ENCODE peak calls at places on chromosomes 11 and 22, in four cellular contexts. One of them, this sample, is unnamed.

GRCh38 chr22:46941958-46942815 is 179.7 kb downstream of the TBC1D22A start:
- DNase-seq in cardiac muscle cell: no peak
- DNase-seq in lower lobe of right lung: no peak
- DNase-seq in psoas muscle: peak; percentile 45
- DNase-seq in this sample: no peak

GRCh38 chr22:37400719-37401118 is 26.6 kb downstream of the ELFN2 start:
- DNase-seq in cardiac muscle cell: no peak
- DNase-seq in lower lobe of right lung: no peak
- DNase-seq in psoas muscle: no peak
- DNase-seq in this sample: no peak

GRCh38 chr11:59259867-59260475 is 47.2 kb upstream of the MPEG1 start:
- DNase-seq in cardiac muscle cell: no peak
- DNase-seq in lower lobe of right lung: no peak
- DNase-seq in psoas muscle: no peak
- DNase-seq in this sample: no peak

GRCh38 chr11:117934526-117935307 is 5.5 kb upstream of the TMPRSS13 start:
- DNase-seq in cardiac muscle cell: no peak
- DNase-seq in lower lobe of right lung: peak; percentile 31
- DNase-seq in psoas muscle: no peak
- DNase-seq in this sample: peak; percentile 19

GRCh38 chr11:67666676-67667489 is 7.5 kb downstream of the ALDH3B2 start:
- DNase-seq in cardiac muscle cell: no peak
- DNase-seq in lower lobe of right lung: no peak
- DNase-seq in psoas muscle: no peak
- DNase-seq in this sample: no peak

GRCh38 chr22:49561976-49562375 is 265.7 kb downstream of the BRD1 start:
- DNase-seq in cardiac muscle cell: no peak
- DNase-seq in lower lobe of right lung: no peak
- DNase-seq in psoas muscle: no peak
- DNase-seq in this sample: no peak

GRCh38 chr11:78499971-78500370 is 74.7 kb downstream of the NARS2 start:
- DNase-seq in cardiac muscle cell: no peak
- DNase-seq in lower lobe of right lung: no peak
- DNase-seq in psoas muscle: no peak
- DNase-seq in this sample: no peak

GRCh38 chr11:106178361-106178760 is 100.9 kb downstream of the AASDHPPT start:
- DNase-seq in cardiac muscle cell: peak; percentile 10
- DNase-seq in lower lobe of right lung: no peak
- DNase-seq in psoas muscle: no peak
- DNase-seq in this sample: no peak

GRCh38 chr11:60056349-60056969 is at the start of gene MS4A3:
- DNase-seq in cardiac muscle cell: no peak
- DNase-seq in lower lobe of right lung: no peak
- DNase-seq in psoas muscle: no peak
- DNase-seq in this sample: no peak

GRCh38 chr11:17572359-17572690 is 25.3 kb downstream of the OTOG start:
- DNase-seq in cardiac muscle cell: no peak
- DNase-seq in lower lobe of right lung: no peak
- DNase-seq in psoas muscle: no peak
- DNase-seq in this sample: no peak

GRCh38 chr11:126664643-126665042 is 309.2 kb downstream of the ST3GAL4 start:
- DNase-seq in cardiac muscle cell: no peak
- DNase-seq in lower lobe of right lung: no peak
- DNase-seq in psoas muscle: no peak
- DNase-seq in this sample: no peak

GRCh38 chr11:108324587-108324986 is 101.7 kb downstream of the ATM start:
- DNase-seq in cardiac muscle cell: peak; percentile 17
- DNase-seq in lower lobe of right lung: no peak
- DNase-seq in psoas muscle: no peak
- DNase-seq in this sample: no peak

GRCh38 chr11:29061452-29061851 is 953.3 kb downstream of the METTL15 start:
- DNase-seq in cardiac muscle cell: no peak
- DNase-seq in lower lobe of right lung: no peak
- DNase-seq in psoas muscle: no peak
- DNase-seq in this sample: no peak

GRCh38 chr22:39519681-39520053 is 695 bp upstream of the ATF4 start:
- DNase-seq in cardiac muscle cell: peak; percentile 68
- DNase-seq in lower lobe of right lung: no peak
- DNase-seq in psoas muscle: peak; percentile 64
- DNase-seq in this sample: no peak

GRCh38 chr11:24386551-24387404 is 110.1 kb upstream of the LUZP2 start:
- DNase-seq in cardiac muscle cell: peak; percentile 61
- DNase-seq in lower lobe of right lung: no peak
- DNase-seq in psoas muscle: no peak
- DNase-seq in this sample: no peak

GRCh38 chr11:75509201-75509600 is 16.5 kb downstream of the GDPD5 start:
- DNase-seq in cardiac muscle cell: no peak
- DNase-seq in lower lobe of right lung: no peak
- DNase-seq in psoas muscle: no peak
- DNase-seq in this sample: no peak

GRCh38 chr11:11964774-11965150 is 43.7 kb downstream of the DKK3 start:
- DNase-seq in cardiac muscle cell: no peak
- DNase-seq in lower lobe of right lung: no peak
- DNase-seq in psoas muscle: no peak
- DNase-seq in this sample: no peak

GRCh38 chr11:33015621-33016551 is at the start of gene DEPDC7:
- DNase-seq in cardiac muscle cell: peak; percentile 94
- DNase-seq in lower lobe of right lung: peak; percentile 89
- DNase-seq in psoas muscle: peak; percentile 88
- DNase-seq in this sample: peak; percentile 87

GRCh38 chr11:87097582-87097981 is 59.8 kb downstream of the TMEM135 start:
- DNase-seq in cardiac muscle cell: peak; percentile 58
- DNase-seq in lower lobe of right lung: no peak
- DNase-seq in psoas muscle: no peak
- DNase-seq in this sample: no peak

GRCh38 chr11:32890843-32891656 is 1.6 kb upstream of the QSER1 start:
- DNase-seq in cardiac muscle cell: no peak
- DNase-seq in lower lobe of right lung: no peak
- DNase-seq in psoas muscle: no peak
- DNase-seq in this sample: no peak

GRCh38 chr11:117786099-117786870 is 10.7 kb downstream of the DSCAML1 start:
- DNase-seq in cardiac muscle cell: no peak
- DNase-seq in lower lobe of right lung: no peak
- DNase-seq in psoas muscle: no peak
- DNase-seq in this sample: no peak

GRCh38 chr11:68039526-68040086 is 781 bp downstream of the TCIRG1 start:
- DNase-seq in cardiac muscle cell: no peak
- DNase-seq in lower lobe of right lung: peak; percentile 59
- DNase-seq in psoas muscle: peak; percentile 24
- DNase-seq in this sample: no peak

GRCh38 chr11:32892355-32893090 is at the start of gene QSER1:
- DNase-seq in cardiac muscle cell: peak; percentile 69
- DNase-seq in lower lobe of right lung: peak; percentile 79
- DNase-seq in psoas muscle: peak; percentile 79
- DNase-seq in this sample: no peak

GRCh38 chr11:67436459-67437081 is 912 bp downstream of the PTPRCAP start:
- DNase-seq in cardiac muscle cell: peak; percentile 22
- DNase-seq in lower lobe of right lung: no peak
- DNase-seq in psoas muscle: no peak
- DNase-seq in this sample: no peak

GRCh38 chr11:119038884-119039283 is 8.2 kb upstream of the SLC37A4 start:
- DNase-seq in cardiac muscle cell: no peak
- DNase-seq in lower lobe of right lung: no peak
- DNase-seq in psoas muscle: no peak
- DNase-seq in this sample: no peak

GRCh38 chr11:128813729-128814128 is 53.4 kb downstream of the KCNJ1 start:
- DNase-seq in cardiac muscle cell: no peak
- DNase-seq in lower lobe of right lung: no peak
- DNase-seq in psoas muscle: no peak
- DNase-seq in this sample: no peak

GRCh38 chr11:12289667-12290476 is 87.5 kb upstream of the PARVA start:
- DNase-seq in cardiac muscle cell: no peak
- DNase-seq in lower lobe of right lung: no peak
- DNase-seq in psoas muscle: no peak
- DNase-seq in this sample: no peak

GRCh38 chr22:37661160-37661924 is 2.8 kb downstream of the PDXP start:
- DNase-seq in cardiac muscle cell: peak; percentile 62
- DNase-seq in lower lobe of right lung: no peak
- DNase-seq in psoas muscle: no peak
- DNase-seq in this sample: no peak

GRCh38 chr22:43996170-43996980 is 27.7 kb upstream of the PARVB start:
- DNase-seq in cardiac muscle cell: no peak
- DNase-seq in lower lobe of right lung: peak; percentile 83
- DNase-seq in psoas muscle: peak; percentile 55
- DNase-seq in this sample: no peak

GRCh38 chr11:6431861-6432260 is 8.9 kb downstream of the HPX start:
- DNase-seq in cardiac muscle cell: peak; percentile 64
- DNase-seq in lower lobe of right lung: no peak
- DNase-seq in psoas muscle: no peak
- DNase-seq in this sample: peak; percentile 92

GRCh38 chr22:29269230-29269604 is 1.1 kb downstream of the EWSR1 start:
- DNase-seq in cardiac muscle cell: peak; percentile 25
- DNase-seq in lower lobe of right lung: no peak
- DNase-seq in psoas muscle: no peak
- DNase-seq in this sample: no peak

GRCh38 chr22:48449466-48450187 is 1378.0 kb downstream of the BRD1 start:
- DNase-seq in cardiac muscle cell: no peak
- DNase-seq in lower lobe of right lung: peak; percentile 24
- DNase-seq in psoas muscle: no peak
- DNase-seq in this sample: no peak

GRCh38 chr11:34676227-34676626 is 55.3 kb downstream of the EHF start:
- DNase-seq in cardiac muscle cell: no peak
- DNase-seq in lower lobe of right lung: no peak
- DNase-seq in psoas muscle: no peak
- DNase-seq in this sample: no peak

GRCh38 chr11:12123177-12123576 is 12.8 kb downstream of the MICAL2 start:
- DNase-seq in cardiac muscle cell: peak; percentile 54
- DNase-seq in lower lobe of right lung: no peak
- DNase-seq in psoas muscle: no peak
- DNase-seq in this sample: no peak

GRCh38 chr11:46485852-46486443 is 94.4 kb upstream of the CHRM4 start:
- DNase-seq in cardiac muscle cell: no peak
- DNase-seq in lower lobe of right lung: no peak
- DNase-seq in psoas muscle: no peak
- DNase-seq in this sample: no peak

GRCh38 chr11:33980896-33981295 is 70.6 kb upstream of the CAPRIN1 start:
- DNase-seq in cardiac muscle cell: peak; percentile 45
- DNase-seq in lower lobe of right lung: no peak
- DNase-seq in psoas muscle: no peak
- DNase-seq in this sample: no peak

DNA sequence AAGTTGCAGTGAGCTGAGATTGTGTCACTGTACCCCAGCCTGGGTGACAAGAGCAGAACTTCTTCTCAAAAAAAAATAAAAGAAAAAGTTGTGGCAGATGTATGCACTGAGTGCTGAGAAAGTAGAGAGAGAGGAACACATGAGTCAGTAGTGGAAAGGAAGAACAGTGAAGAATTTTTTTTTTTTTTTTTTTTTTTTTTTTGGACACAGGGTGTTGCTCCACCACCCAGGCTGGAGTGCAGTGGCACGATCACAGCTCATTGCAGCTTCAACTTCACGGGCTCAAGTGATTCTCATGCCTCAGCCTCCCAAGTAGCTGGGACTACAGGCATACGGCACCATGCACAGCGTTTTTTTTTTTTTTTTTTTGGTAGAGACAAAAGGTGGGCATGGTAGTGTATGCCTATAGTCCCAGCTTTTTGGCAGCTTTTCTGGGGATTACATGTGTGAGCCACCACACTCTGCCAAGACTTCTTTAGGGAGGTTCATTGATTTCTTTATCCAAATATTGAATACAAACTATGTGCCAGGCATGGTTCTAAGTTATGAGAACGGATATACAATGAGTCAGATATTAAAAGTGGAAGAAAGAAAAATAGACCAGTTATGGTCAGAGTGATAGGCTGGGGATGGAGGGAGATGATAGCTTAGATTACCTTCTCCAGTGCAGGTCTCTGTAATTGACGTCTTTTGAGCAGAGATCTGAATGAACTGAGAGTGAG is 62.0 kb downstream of the YAP1 start:
- DNase-seq in cardiac muscle cell: peak; percentile 76
- DNase-seq in lower lobe of right lung: no peak
- DNase-seq in psoas muscle: peak; percentile 24
- DNase-seq in this sample: no peak
- H3K4me3 ChIP-seq in cardiac muscle cell: no peak overlapping the region
- H3K4me3 ChIP-seq in lower lobe of right lung: no peak overlapping the region
- H3K4me3 ChIP-seq in psoas muscle: no peak overlapping the region
- H3K4me3 ChIP-seq in this sample: no peak overlapping the region

DNA sequence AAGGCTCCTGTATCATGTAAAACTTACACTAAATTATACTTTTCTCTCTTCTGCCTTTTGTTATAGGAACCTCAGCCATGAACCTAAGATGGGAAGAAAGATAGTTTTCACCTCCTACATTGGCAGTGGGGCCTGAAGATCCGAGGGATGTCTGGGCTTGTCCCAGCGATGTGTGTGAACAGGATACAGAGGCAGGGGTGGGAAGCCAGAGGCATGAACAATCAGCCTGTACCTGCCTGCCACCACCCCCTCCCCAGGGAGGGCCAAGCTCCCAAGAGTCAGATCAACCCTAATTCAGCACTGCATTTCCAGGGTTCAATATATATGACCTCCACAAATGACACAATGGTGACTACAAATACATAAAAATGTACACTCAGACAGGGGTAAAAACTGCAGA is 9.4 kb downstream of the KIAA0930 start:
- DNase-seq in cardiac muscle cell: no peak
- DNase-seq in lower lobe of right lung: no peak
- DNase-seq in psoas muscle: no peak
- DNase-seq in this sample: peak; percentile 61
- H3K27ac ChIP-seq in cardiac muscle cell: no peak overlapping the region
- H3K27ac ChIP-seq in lower lobe of right lung: no peak overlapping the region
- H3K27ac ChIP-seq in psoas muscle: no peak overlapping the region
- H3K27ac ChIP-seq in this sample: peak overlapping the region; percentile 57

GRCh38 chr11:42543844-42544243 is 768.0 kb upstream of the API5 start:
- DNase-seq in cardiac muscle cell: no peak
- DNase-seq in lower lobe of right lung: no peak
- DNase-seq in psoas muscle: no peak
- DNase-seq in this sample: no peak

GRCh38 chr11:42544726-42545125 is 767.1 kb upstream of the API5 start:
- DNase-seq in cardiac muscle cell: no peak
- DNase-seq in lower lobe of right lung: no peak
- DNase-seq in psoas muscle: no peak
- DNase-seq in this sample: no peak

GRCh38 chr11:42536961-42537360 is 774.8 kb upstream of the API5 start:
- DNase-seq in cardiac muscle cell: no peak
- DNase-seq in lower lobe of right lung: no peak
- DNase-seq in psoas muscle: no peak
- DNase-seq in this sample: no peak

GRCh38 chr11:42542336-42542735 is 769.5 kb upstream of the API5 start:
- DNase-seq in cardiac muscle cell: no peak
- DNase-seq in lower lobe of right lung: no peak
- DNase-seq in psoas muscle: no peak
- DNase-seq in this sample: no peak
- H3K4me3 ChIP-seq in cardiac muscle cell: no peak overlapping the region
- H3K4me3 ChIP-seq in lower lobe of right lung: no peak overlapping the region
- H3K4me3 ChIP-seq in psoas muscle: no peak overlapping the region
- H3K4me3 ChIP-seq in this sample: no peak overlapping the region

DNA sequence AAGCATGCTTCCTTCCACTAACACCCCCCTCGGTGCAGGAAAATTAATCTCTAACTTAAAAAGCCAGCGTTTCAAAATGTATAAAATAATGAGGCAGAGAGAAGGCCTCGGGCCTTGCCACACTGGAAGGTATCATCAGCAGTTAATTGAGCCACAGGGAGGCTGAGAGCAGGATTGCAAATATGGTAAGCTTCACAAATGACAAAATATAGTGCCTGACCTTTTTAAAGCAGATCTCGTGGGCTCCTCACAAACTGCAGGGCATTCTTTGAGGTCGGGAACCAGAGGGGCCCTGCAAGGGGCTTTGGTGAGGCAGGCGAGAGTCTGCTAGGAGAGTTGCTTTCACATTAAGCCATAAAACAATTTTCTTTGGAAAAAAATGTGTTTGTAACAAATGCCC is 61.2 kb upstream of the SYT13 start:
- DNase-seq in cardiac muscle cell: no peak
- DNase-seq in lower lobe of right lung: no peak
- DNase-seq in psoas muscle: no peak
- DNase-seq in this sample: no peak
- H3K27ac ChIP-seq in cardiac muscle cell: peak overlapping the region; percentile 95
- H3K27ac ChIP-seq in lower lobe of right lung: no peak overlapping the region
- H3K27ac ChIP-seq in psoas muscle: no peak overlapping the region
- H3K27ac ChIP-seq in this sample: no peak overlapping the region